ENCODE peak calls at places on chromosomes 5 and 9, in four cellular contexts. One of them, this sample, is unnamed.
A peak's percentile ranks its signal among the peaks of the same experiment; 100 is the strongest.

GRCh38 chr5:79636981-79637733 is 24.9 kb downstream of the TENT2 start:
- DNase-seq in HL-60: peak; percentile 7
- DNase-seq in K562: no peak
- DNase-seq in GM12878: no peak
- DNase-seq in this sample: no peak

GRCh38 chr9:94083384-94083783 is 880 bp upstream of the PTPDC1 start:
- DNase-seq in GM12878: no peak
- DNase-seq in HL-60: no peak
- DNase-seq in K562: peak; percentile 56
- DNase-seq in this sample: no peak

GRCh38 chr5:59660737-59661136 is 232.8 kb downstream of the PDE4D start:
- DNase-seq in HL-60: no peak
- DNase-seq in GM12878: no peak
- DNase-seq in K562: no peak
- DNase-seq in this sample: no peak

GRCh38 chr5:151383011-151383410 is 35.7 kb upstream of the SLC36A2 start:
- DNase-seq in GM12878: no peak
- DNase-seq in K562: no peak
- DNase-seq in HL-60: no peak
- DNase-seq in this sample: no peak

GRCh38 chr5:37667846-37668245 is 172.0 kb downstream of the GDNF start:
- DNase-seq in GM12878: no peak
- DNase-seq in K562: no peak
- DNase-seq in HL-60: no peak
- DNase-seq in this sample: no peak

GRCh38 chr9:69078069-69078468 is 42.5 kb downstream of the FXN start:
- DNase-seq in GM12878: no peak
- DNase-seq in HL-60: no peak
- DNase-seq in K562: no peak
- DNase-seq in this sample: no peak

GRCh38 chr9:132671620-132672412 is 1.6 kb downstream of the GTF3C4 start:
- DNase-seq in GM12878: no peak
- DNase-seq in K562: no peak
- DNase-seq in HL-60: no peak
- DNase-seq in this sample: no peak

GRCh38 chr5:72511371-72512178 is 4.4 kb upstream of the ZNF366 start:
- DNase-seq in GM12878: no peak
- DNase-seq in K562: no peak
- DNase-seq in HL-60: no peak
- DNase-seq in this sample: no peak

GRCh38 chr5:168600409-168600808 is 21.2 kb upstream of the PANK3 start:
- DNase-seq in HL-60: no peak
- DNase-seq in K562: no peak
- DNase-seq in GM12878: no peak
- DNase-seq in this sample: no peak

GRCh38 chr9:93653762-93654161 is 77.4 kb downstream of the PHF2 start:
- DNase-seq in GM12878: no peak
- DNase-seq in HL-60: no peak
- DNase-seq in K562: no peak
- DNase-seq in this sample: no peak

GRCh38 chr5:177109810-177110209 is 23.1 kb downstream of the FGFR4 start:
- DNase-seq in HL-60: no peak
- DNase-seq in K562: no peak
- DNase-seq in GM12878: no peak
- DNase-seq in this sample: no peak

GRCh38 chr5:10452768-10453331 is 11.2 kb downstream of the ROPN1L start:
- DNase-seq in HL-60: peak; percentile 74
- DNase-seq in K562: peak; percentile 80
- DNase-seq in GM12878: peak; percentile 62
- DNase-seq in this sample: peak; percentile 57

GRCh38 chr5:163569284-163569683 is 63.9 kb downstream of the MAT2B start:
- DNase-seq in GM12878: no peak
- DNase-seq in K562: no peak
- DNase-seq in HL-60: no peak
- DNase-seq in this sample: no peak

GRCh38 chr5:113575074-113575473 is 61.6 kb downstream of the YTHDC2 start:
- DNase-seq in HL-60: no peak
- DNase-seq in GM12878: no peak
- DNase-seq in K562: no peak
- DNase-seq in this sample: no peak

GRCh38 chr5:119439140-119439625 is 13.1 kb upstream of the HSD17B4 start:
- DNase-seq in HL-60: no peak
- DNase-seq in K562: peak; percentile 32
- DNase-seq in GM12878: no peak
- DNase-seq in this sample: no peak

GRCh38 chr9:86410281-86410680 is 56.1 kb upstream of the TUT7 start:
- DNase-seq in GM12878: no peak
- DNase-seq in K562: no peak
- DNase-seq in HL-60: no peak
- DNase-seq in this sample: no peak

GRCh38 chr9:7909537-7909936 is 110.0 kb upstream of the DMAC1 start:
- DNase-seq in GM12878: no peak
- DNase-seq in K562: no peak
- DNase-seq in HL-60: no peak
- DNase-seq in this sample: no peak

GRCh38 chr5:36407396-36407795 is 105.7 kb upstream of the RANBP3L start:
- DNase-seq in GM12878: no peak
- DNase-seq in K562: no peak
- DNase-seq in HL-60: no peak
- DNase-seq in this sample: no peak

DNA sequence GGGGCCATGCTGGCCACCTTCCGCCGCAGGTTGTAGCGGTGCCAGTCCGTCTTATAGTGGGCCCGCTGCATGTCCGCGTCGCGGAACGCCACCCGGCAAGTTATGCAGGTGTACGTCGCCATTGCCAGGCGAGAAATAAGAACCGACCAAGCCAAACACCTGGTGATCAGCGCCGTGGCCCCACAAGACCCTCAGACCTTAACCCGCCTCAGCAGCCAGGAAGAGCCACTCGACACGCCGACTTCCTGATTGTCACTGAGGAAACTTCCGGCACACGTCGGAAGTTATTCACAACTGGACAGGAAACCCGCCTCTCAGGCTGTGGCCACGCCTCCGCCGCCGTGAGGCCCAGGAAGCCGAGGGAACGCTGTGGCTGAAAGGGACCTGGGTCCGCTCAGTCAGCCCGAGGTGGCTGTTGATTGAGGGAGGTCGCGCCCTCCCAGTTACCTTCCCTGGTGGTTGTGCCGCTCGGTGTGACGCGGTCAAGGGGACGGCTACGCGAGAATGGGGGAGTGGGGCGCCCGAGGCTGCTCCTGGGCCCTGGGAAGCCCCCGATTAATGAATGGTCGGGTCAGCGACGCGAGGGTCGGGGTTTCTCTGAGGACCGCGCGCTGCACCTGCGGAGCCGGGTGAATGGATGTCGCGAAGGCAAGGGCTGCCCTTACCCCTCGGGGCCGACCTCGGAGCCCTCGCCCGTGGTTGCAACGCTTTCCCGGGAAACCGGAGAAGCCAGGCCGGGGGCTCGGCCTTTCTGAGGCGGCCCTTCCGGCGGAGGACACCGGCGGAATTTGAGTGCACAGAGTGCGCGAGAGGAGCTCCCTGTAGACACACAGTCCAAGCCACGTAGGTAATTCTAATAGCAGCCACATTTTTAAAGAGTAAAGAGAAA is at the start of gene ZNF622:
- DNase-seq in K562: peak; percentile 97
- DNase-seq in HL-60: peak; percentile 94
- DNase-seq in GM12878: peak; percentile 68
- DNase-seq in this sample: peak; percentile 64
- TF ChIP-seq SPI1 in K562: peak; percentile 70
- TF ChIP-seq SPI1 in HL-60: peak; percentile 43
- TF ChIP-seq SPI1 in GM12878: peak; percentile 46
- TF ChIP-seq SPI1 in this sample: peak; percentile 58

GRCh38 chr9:136021171-136021890 is 60.2 kb upstream of the UBAC1 start:
- DNase-seq in GM12878: no peak
- DNase-seq in HL-60: no peak
- DNase-seq in K562: no peak
- DNase-seq in this sample: no peak

GRCh38 chr9:136020671-136021070 is 59.5 kb upstream of the UBAC1 start:
- DNase-seq in GM12878: no peak
- DNase-seq in HL-60: no peak
- DNase-seq in K562: no peak
- DNase-seq in this sample: no peak

GRCh38 chr9:136023401-136024225 is 62.4 kb upstream of the UBAC1 start:
- DNase-seq in GM12878: no peak
- DNase-seq in K562: no peak
- DNase-seq in HL-60: no peak
- DNase-seq in this sample: no peak

GRCh38 chr9:136022731-136023400 is 61.7 kb upstream of the UBAC1 start:
- DNase-seq in HL-60: no peak
- DNase-seq in K562: no peak
- DNase-seq in GM12878: no peak
- DNase-seq in this sample: no peak

GRCh38 chr9:136021891-136022681 is 60.9 kb upstream of the UBAC1 start:
- DNase-seq in GM12878: no peak
- DNase-seq in K562: no peak
- DNase-seq in HL-60: no peak
- DNase-seq in this sample: no peak
- TF ChIP-seq SPI1 in GM12878: no peak
- TF ChIP-seq SPI1 in K562: no peak
- TF ChIP-seq SPI1 in HL-60: no peak
- TF ChIP-seq SPI1 in this sample: no peak

GRCh38 chr5:155259648-155260047 is 246.1 kb downstream of the KIF4B start:
- DNase-seq in GM12878: no peak
- DNase-seq in HL-60: peak; percentile 63
- DNase-seq in K562: no peak
- DNase-seq in this sample: no peak

GRCh38 chr5:155258139-155258538 is 244.6 kb downstream of the KIF4B start:
- DNase-seq in GM12878: no peak
- DNase-seq in HL-60: no peak
- DNase-seq in K562: no peak
- DNase-seq in this sample: no peak

GRCh38 chr5:155263381-155263780 is 249.8 kb downstream of the KIF4B start:
- DNase-seq in HL-60: no peak
- DNase-seq in K562: no peak
- DNase-seq in GM12878: no peak
- DNase-seq in this sample: no peak

GRCh38 chr5:155264809-155265208 is 251.3 kb downstream of the KIF4B start:
- DNase-seq in GM12878: no peak
- DNase-seq in K562: no peak
- DNase-seq in HL-60: no peak
- DNase-seq in this sample: no peak

DNA sequence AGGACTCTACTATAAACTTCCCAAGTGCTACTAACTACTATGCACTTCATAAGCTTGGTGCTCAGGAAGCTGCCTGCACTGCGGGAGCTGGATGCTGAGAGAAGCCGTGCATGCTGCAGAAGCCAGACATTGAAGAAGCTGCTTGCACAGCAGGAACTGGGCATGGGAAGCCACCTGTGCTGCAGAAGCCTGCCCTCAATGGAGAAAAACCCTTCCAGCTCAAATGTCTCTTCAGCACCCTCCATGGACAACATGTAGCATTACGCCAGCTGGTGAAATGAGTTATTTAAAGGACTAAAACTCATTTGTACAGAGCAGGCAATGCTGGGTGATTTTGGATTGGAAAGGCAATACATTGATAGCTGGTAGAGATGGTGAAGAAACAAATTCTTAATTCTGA is 247.2 kb downstream of the KIF4B start:
- DNase-seq in HL-60: peak; percentile 73
- DNase-seq in K562: peak; percentile 4
- DNase-seq in GM12878: no peak
- DNase-seq in this sample: no peak
- TF ChIP-seq SPI1 in HL-60: no peak
- TF ChIP-seq SPI1 in K562: no peak
- TF ChIP-seq SPI1 in GM12878: no peak
- TF ChIP-seq SPI1 in this sample: no peak

GRCh38 chr5:175683921-175684320 is 26.1 kb downstream of the HRH2 start:
- DNase-seq in HL-60: no peak
- DNase-seq in K562: no peak
- DNase-seq in GM12878: no peak
- DNase-seq in this sample: no peak

GRCh38 chr5:175683231-175683630 is 25.4 kb downstream of the HRH2 start:
- DNase-seq in HL-60: no peak
- DNase-seq in K562: no peak
- DNase-seq in GM12878: no peak
- DNase-seq in this sample: no peak

GRCh38 chr5:175681045-175681974 is 23.4 kb downstream of the HRH2 start:
- DNase-seq in GM12878: no peak
- DNase-seq in HL-60: no peak
- DNase-seq in K562: no peak
- DNase-seq in this sample: no peak

GRCh38 chr5:175681975-175682354 is 24.1 kb downstream of the HRH2 start:
- DNase-seq in GM12878: no peak
- DNase-seq in HL-60: no peak
- DNase-seq in K562: no peak
- DNase-seq in this sample: no peak

DNA sequence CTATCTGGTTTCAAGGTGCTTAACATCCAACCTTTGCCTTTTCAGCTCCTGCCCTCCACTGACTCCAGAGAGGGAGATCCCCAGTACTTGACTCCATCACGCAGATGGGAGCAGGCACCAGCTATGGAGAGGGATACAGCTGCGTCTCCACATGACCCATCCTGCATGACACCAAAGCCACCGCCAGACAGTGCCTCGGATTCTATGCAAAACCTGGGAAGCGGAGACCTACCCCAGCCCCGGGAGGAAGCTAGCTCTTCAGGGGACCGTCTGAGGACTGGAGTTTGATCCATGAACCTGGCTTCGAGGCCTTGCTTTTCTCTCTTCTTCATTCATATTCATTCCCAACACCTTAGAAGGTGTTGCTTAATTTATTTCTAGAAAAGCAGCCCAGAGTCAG is 24.8 kb downstream of the HRH2 start:
- DNase-seq in GM12878: no peak
- DNase-seq in HL-60: no peak
- DNase-seq in K562: no peak
- DNase-seq in this sample: no peak
- TF ChIP-seq SPI1 in GM12878: no peak
- TF ChIP-seq SPI1 in HL-60: no peak
- TF ChIP-seq SPI1 in K562: no peak
- TF ChIP-seq SPI1 in this sample: no peak

DNA sequence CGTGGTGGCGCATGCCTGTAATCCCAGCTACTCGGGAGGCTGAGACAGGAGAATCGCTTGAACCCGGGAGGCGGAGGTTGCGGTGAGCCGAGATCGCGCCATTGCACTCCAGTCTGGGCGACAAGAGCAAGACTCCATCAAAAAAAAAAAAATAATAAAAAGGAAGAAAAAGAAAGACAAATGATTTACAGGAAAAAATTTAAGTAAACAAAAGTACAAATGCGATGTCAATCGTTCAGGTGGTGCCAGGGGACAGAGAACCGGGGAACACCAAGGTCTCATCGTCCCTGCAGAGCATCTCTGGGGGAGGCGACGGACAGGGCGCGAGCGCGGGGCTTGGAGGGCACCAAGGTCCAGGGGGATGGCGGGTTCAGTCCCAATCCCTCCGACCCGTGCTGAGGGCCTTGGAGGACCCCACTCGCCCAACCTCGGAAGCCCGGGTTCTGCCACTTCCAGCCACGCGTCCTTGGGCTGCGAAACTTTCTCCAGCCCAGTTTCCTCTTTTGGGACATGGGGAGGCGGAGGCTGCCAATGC is 596 bp upstream of the HNRNPAB start:
- DNase-seq in GM12878: no peak
- DNase-seq in HL-60: no peak
- DNase-seq in K562: peak; percentile 37
- DNase-seq in this sample: no peak
- TF ChIP-seq SPI1 in GM12878: no peak
- TF ChIP-seq SPI1 in HL-60: peak; percentile 47
- TF ChIP-seq SPI1 in K562: peak; percentile 33
- TF ChIP-seq SPI1 in this sample: no peak